ENCODE peak calls at places on chromosomes 2 and 18, in seven cellular contexts. L, B, M, S, N, H and D are unnamed samples.

GRCh38 chr2:6452702-6453481 is 412.8 kb downstream of the CMPK2 start:
- DNase-seq in L (peak), B (no peak), M (no peak), S (no peak), N (no peak), H (no peak), D (no peak)

GRCh38 chr2:237581751-237582746 is 8.5 kb downstream of the RAB17 start:
- DNase-seq in L (peak), B (no peak), M (peak), S (no peak), N (peak), H (peak), D (no peak)

GRCh38 chr2:20304411-20304810 is 46.2 kb downstream of the PUM2 start:
- DNase-seq in L (no peak), B (no peak), M (no peak), S (no peak), N (no peak), H (peak), D (peak)

GRCh38 chr2:43223412-43224040 is 2.9 kb downstream of the ZFP36L2 start:
- DNase-seq in L (peak), B (no peak), M (no peak), S (no peak), N (peak), H (peak), D (no peak)

GRCh38 chr18:10892801-10893595 is 256.4 kb downstream of the PIEZO2 start:
- DNase-seq in L (peak), B (no peak), M (no peak), S (no peak), N (no peak), H (peak), D (no peak)

GRCh38 chr2:219308142-219309093 is 783 bp downstream of the PTPRN start:
- DNase-seq in L (peak), B (peak), M (peak), S (peak), N (peak), H (peak), D (no peak)

GRCh38 chr2:239425496-239426098 is 24.8 kb upstream of the HDAC4 start:
- DNase-seq in L (peak), B (peak), M (no peak), S (no peak), N (no peak), H (no peak), D (no peak)

GRCh38 chr2:11094021-11094810 is 61.1 kb upstream of the SLC66A3 start:
- DNase-seq in L (no peak), B (no peak), M (no peak), S (no peak), N (no peak), H (no peak), D (no peak)

GRCh38 chr18:36297419-36298112 is at the start of gene FHOD3:
- DNase-seq in L (peak), B (peak), M (peak), S (no peak), N (peak), H (peak), D (no peak)

GRCh38 chr18:392926-393325 is 107.6 kb downstream of the COLEC12 start:
- DNase-seq in L (no peak), B (no peak), M (no peak), S (no peak), N (no peak), H (no peak), D (no peak)